ENCODE peak calls at places on chromosome 11, in seven cellular contexts. O, P, H, E, M, X and Y are unnamed samples.
A peak's percentile ranks its signal among the peaks of the same experiment; 100 is the strongest.

GRCh38 chr11:77311701-77312100 is 10.2 kb upstream of the GDPD4 start:
- DNase-seq in O (peak; percentile 40), P (no peak), H (no peak), E (no peak), M (no peak), X (no peak), Y (no peak)

GRCh38 chr11:125358254-125358840 is 137.7 kb downstream of the FEZ1 start:
- DNase-seq in O (peak; percentile 37), P (no peak), H (no peak), E (no peak), M (no peak), X (no peak), Y (peak; percentile 23)

GRCh38 chr11:26858098-26858497 is 135.8 kb upstream of the FIBIN start:
- DNase-seq in O (no peak), P (no peak), H (no peak), E (no peak), M (no peak), X (no peak), Y (no peak)

GRCh38 chr11:134779179-134779578 is 367.1 kb upstream of the B3GAT1 start:
- DNase-seq in O (no peak), P (no peak), H (no peak), E (no peak), M (no peak), X (no peak), Y (no peak)

GRCh38 chr11:131195801-131196517 is 174.5 kb upstream of the NTM start:
- DNase-seq in O (peak; percentile 20), P (no peak), H (no peak), E (no peak), M (no peak), X (no peak), Y (no peak)

GRCh38 chr11:133228406-133229330 is 303.6 kb downstream of the OPCML start:
- DNase-seq in O (no peak), P (peak; percentile 81), H (no peak), E (no peak), M (no peak), X (no peak), Y (no peak)

GRCh38 chr11:12276831-12277475 is 100.4 kb upstream of the PARVA start:
- DNase-seq in O (no peak), P (no peak), H (no peak), E (no peak), M (no peak), X (no peak), Y (peak; percentile 4)

GRCh38 chr11:64360403-64360980 is 1.5 kb downstream of the RPS6KA4 start:
- DNase-seq in O (no peak), P (no peak), H (no peak), E (no peak), M (no peak), X (no peak), Y (no peak)

GRCh38 chr11:32118025-32118974 is 27.4 kb downstream of the RCN1 start:
- DNase-seq in O (peak; percentile 70), P (no peak), H (no peak), E (no peak), M (no peak), X (no peak), Y (no peak)

GRCh38 chr11:46346886-46347636 is at the start of gene DGKZ:
- DNase-seq in O (peak; percentile 88), P (peak; percentile 98), H (peak; percentile 95), E (peak; percentile 89), M (peak; percentile 95), X (peak; percentile 95), Y (peak; percentile 99)

GRCh38 chr11:47983464-47984397 is 3.4 kb downstream of the PTPRJ start:
- DNase-seq in O (peak; percentile 74), P (no peak), H (no peak), E (no peak), M (no peak), X (no peak), Y (no peak)

GRCh38 chr11:84847842-84848241 is 779.3 kb downstream of the DLG2 start:
- DNase-seq in O (no peak), P (no peak), H (no peak), E (no peak), M (no peak), X (no peak), Y (no peak)

GRCh38 chr11:110907629-110908028 is 195.4 kb upstream of the ARHGAP20 start:
- DNase-seq in O (peak; percentile 93), P (no peak), H (no peak), E (peak; percentile 43), M (no peak), X (peak; percentile 22), Y (peak; percentile 60)

GRCh38 chr11:61358566-61358965 is 3.1 kb downstream of the CYB561A3 start:
- DNase-seq in O (no peak), P (no peak), H (no peak), E (no peak), M (no peak), X (no peak), Y (no peak)

GRCh38 chr11:96299155-96299883 is 43.7 kb downstream of the MAML2 start:
- DNase-seq in O (peak; percentile 13), P (no peak), H (no peak), E (no peak), M (no peak), X (no peak), Y (no peak)

GRCh38 chr11:24705474-24705873 is 208.6 kb downstream of the LUZP2 start:
- DNase-seq in O (no peak), P (no peak), H (no peak), E (peak; percentile 8), M (no peak), X (no peak), Y (no peak)

GRCh38 chr11:14378171-14378570 is 19.2 kb upstream of the RRAS2 start:
- DNase-seq in O (no peak), P (no peak), H (no peak), E (no peak), M (no peak), X (no peak), Y (no peak)

GRCh38 chr11:14372011-14372410 is 13.0 kb upstream of the RRAS2 start:
- DNase-seq in O (no peak), P (peak; percentile 34), H (no peak), E (no peak), M (no peak), X (no peak), Y (no peak)

GRCh38 chr11:14376920-14377319 is 17.9 kb upstream of the RRAS2 start:
- DNase-seq in O (no peak), P (no peak), H (no peak), E (no peak), M (no peak), X (no peak), Y (no peak)

GRCh38 chr11:14373941-14374646 is 15.1 kb upstream of the RRAS2 start:
- DNase-seq in O (peak; percentile 91), P (peak; percentile 20), H (no peak), E (no peak), M (no peak), X (no peak), Y (no peak)

GRCh38 chr11:14374922-14375630 is 16.1 kb upstream of the RRAS2 start:
- DNase-seq in O (no peak), P (no peak), H (no peak), E (no peak), M (no peak), X (no peak), Y (no peak)
- H3K27ac ChIP-seq in O (peak overlapping the region; percentile 67), P (no peak overlapping the region), H (peak overlapping the region; percentile 82), E (peak overlapping the region; percentile 41), M (no peak overlapping the region), X (no peak overlapping the region), Y (no peak overlapping the region)

DNA sequence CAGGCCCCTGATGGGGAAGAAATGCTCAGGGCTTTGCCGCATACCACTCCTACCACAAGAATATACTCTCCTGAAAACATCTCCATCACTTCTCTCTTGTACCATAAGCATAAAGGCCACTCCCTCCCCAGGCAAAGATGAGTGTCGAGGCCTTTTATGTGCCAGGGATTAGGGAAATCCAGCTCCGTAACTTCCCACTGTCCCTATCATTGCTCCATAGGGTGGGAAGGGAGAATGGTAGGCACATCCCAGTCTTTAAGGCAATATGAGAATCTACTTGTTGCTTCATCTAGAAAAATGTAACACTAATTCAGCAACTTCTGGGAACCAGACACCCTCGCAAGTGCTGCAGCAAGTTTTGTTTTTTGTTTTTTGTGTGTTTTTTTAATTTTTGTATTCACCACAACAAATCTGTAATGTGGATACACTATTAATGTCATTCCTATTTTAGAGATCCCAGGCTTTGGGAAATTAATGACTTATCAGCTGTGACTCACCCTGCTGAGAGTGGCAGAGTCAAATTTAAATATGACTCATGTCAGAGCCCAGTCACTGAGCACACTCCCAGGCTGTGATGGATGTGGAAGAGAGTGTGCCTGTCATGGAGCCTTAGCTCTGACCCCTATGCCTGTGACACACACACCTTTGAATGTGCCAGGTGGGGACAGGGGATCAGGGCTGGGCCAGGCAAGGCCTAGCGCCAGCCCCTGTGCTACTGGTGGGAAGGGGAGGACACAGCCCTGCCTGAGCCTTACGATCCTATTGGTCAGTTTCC is 23.4 kb downstream of the PANX1 start:
- DNase-seq in O (peak; percentile 94), P (no peak), H (peak; percentile 64), E (no peak), M (no peak), X (no peak), Y (no peak)
- H3K4me1 ChIP-seq in O (peaks cover 31% of the 10 kb centered on the region), P (peaks cover 22% of the 10 kb centered on the region), H (peaks cover 45% of the 10 kb centered on the region), E (peaks cover 8% of the 10 kb centered on the region), M (peaks cover 40% of the 10 kb centered on the region), X (peaks cover 22% of the 10 kb centered on the region), Y (peaks cover 55% of the 10 kb centered on the region)

DNA sequence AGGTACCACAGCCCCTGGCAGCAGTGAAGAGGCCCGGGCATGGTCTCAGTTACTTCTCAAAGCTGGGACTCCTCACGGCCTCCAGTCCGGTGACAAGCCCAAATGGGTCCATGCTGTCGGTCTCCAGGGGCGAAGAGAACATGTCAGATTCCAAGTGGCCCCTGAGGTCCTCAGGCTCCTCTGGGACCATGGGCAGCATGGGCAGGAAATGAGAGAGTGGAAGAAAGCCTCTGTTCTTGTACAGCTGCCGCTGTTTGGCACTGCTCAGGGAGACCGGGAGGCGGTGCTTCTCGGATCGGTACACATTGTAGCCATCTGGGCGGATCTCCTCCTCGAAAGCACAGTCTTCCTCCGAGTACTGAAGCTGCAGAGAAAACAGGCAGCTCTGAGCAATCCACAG is 4.6 kb downstream of the FGF19 start:
- DNase-seq in O (peak; percentile 44), P (no peak), H (no peak), E (no peak), M (peak; percentile 32), X (no peak), Y (no peak)
- H3K4me3 ChIP-seq in O (no peak overlapping the region), P (no peak overlapping the region), H (no peak overlapping the region), E (no peak overlapping the region), M (no peak overlapping the region), X (no peak overlapping the region), Y (no peak overlapping the region)

GRCh38 chr11:78539566-78539965 is 35.1 kb downstream of the NARS2 start:
- DNase-seq in O (no peak), P (no peak), H (no peak), E (no peak), M (no peak), X (no peak), Y (no peak)

GRCh38 chr11:78536933-78537332 is 37.7 kb downstream of the NARS2 start:
- DNase-seq in O (no peak), P (no peak), H (no peak), E (no peak), M (no peak), X (no peak), Y (no peak)

GRCh38 chr11:78540276-78540675 is 34.4 kb downstream of the NARS2 start:
- DNase-seq in O (no peak), P (no peak), H (no peak), E (no peak), M (no peak), X (no peak), Y (no peak)

GRCh38 chr11:78541537-78541936 is 33.1 kb downstream of the NARS2 start:
- DNase-seq in O (no peak), P (no peak), H (no peak), E (no peak), M (no peak), X (no peak), Y (no peak)

GRCh38 chr11:78542007-78542406 is 32.7 kb downstream of the NARS2 start:
- DNase-seq in O (no peak), P (no peak), H (no peak), E (no peak), M (no peak), X (no peak), Y (no peak)
- H3K27ac ChIP-seq in O (no peak overlapping the region), P (no peak overlapping the region), H (no peak overlapping the region), E (peak overlapping the region; percentile 25), M (no peak overlapping the region), X (no peak overlapping the region), Y (no peak overlapping the region)